ENCODE peak calls at places on chromosome 16, in nine cellular contexts. One of them, this sample, is unnamed.

GRCh38 chr16:2826591-2827480 is 3.3 kb upstream of the ZG16B start:
- DNase-seq in stimulated activated naive CD8-positive, alpha-beta T cell treated with anti-CD3 and anti-CD28 coated beads, Interleukin-15, Interleukin-2, amounts not matched to agents 100 U/mL and 50 U/mL, for 24 hours: no peak
- DNase-seq in upper lobe of right lung: peak; percentile 60
- DNase-seq in NCI-H2081: no peak
- DNase-seq in ascending aorta: no peak
- DNase-seq in lung: no peak
- DNase-seq in midbrain: no peak
- DNase-seq in GM04504: no peak
- DNase-seq in GM13976: no peak
- DNase-seq in this sample: no peak

GRCh38 chr16:50778284-50779163 is 36.6 kb downstream of the CYLD start:
- DNase-seq in GM13976: no peak
- DNase-seq in ascending aorta: no peak
- DNase-seq in GM04504: no peak
- DNase-seq in stimulated activated naive CD8-positive, alpha-beta T cell treated with anti-CD3 and anti-CD28 coated beads, Interleukin-15, Interleukin-2, amounts not matched to agents 100 U/mL and 50 U/mL, for 24 hours: no peak
- DNase-seq in midbrain: peak; percentile 18
- DNase-seq in NCI-H2081: no peak
- DNase-seq in upper lobe of right lung: no peak
- DNase-seq in lung: no peak
- DNase-seq in this sample: no peak

GRCh38 chr16:2803545-2804195 is 5.4 kb downstream of the PRSS41 start:
- DNase-seq in GM04504: no peak
- DNase-seq in midbrain: no peak
- DNase-seq in NCI-H2081: no peak
- DNase-seq in lung: no peak
- DNase-seq in ascending aorta: no peak
- DNase-seq in GM13976: no peak
- DNase-seq in stimulated activated naive CD8-positive, alpha-beta T cell treated with anti-CD3 and anti-CD28 coated beads, Interleukin-15, Interleukin-2, amounts not matched to agents 100 U/mL and 50 U/mL, for 24 hours: no peak
- DNase-seq in upper lobe of right lung: no peak
- DNase-seq in this sample: no peak

GRCh38 chr16:3187798-3188674 is at the start of gene OR1F1:
- DNase-seq in NCI-H2081: peak; percentile 80
- DNase-seq in ascending aorta: no peak
- DNase-seq in upper lobe of right lung: no peak
- DNase-seq in stimulated activated naive CD8-positive, alpha-beta T cell treated with anti-CD3 and anti-CD28 coated beads, Interleukin-15, Interleukin-2, amounts not matched to agents 100 U/mL and 50 U/mL, for 24 hours: peak; percentile 81
- DNase-seq in GM04504: no peak
- DNase-seq in lung: no peak
- DNase-seq in midbrain: no peak
- DNase-seq in GM13976: peak; percentile 70
- DNase-seq in this sample: peak; percentile 60

GRCh38 chr16:21666772-21667171 is 3.0 kb downstream of the OTOA start:
- DNase-seq in stimulated activated naive CD8-positive, alpha-beta T cell treated with anti-CD3 and anti-CD28 coated beads, Interleukin-15, Interleukin-2, amounts not matched to agents 100 U/mL and 50 U/mL, for 24 hours: no peak
- DNase-seq in ascending aorta: no peak
- DNase-seq in upper lobe of right lung: no peak
- DNase-seq in GM04504: no peak
- DNase-seq in NCI-H2081: no peak
- DNase-seq in GM13976: no peak
- DNase-seq in midbrain: no peak
- DNase-seq in lung: no peak
- DNase-seq in this sample: no peak

GRCh38 chr16:85699224-85699558 is 10.4 kb upstream of the GINS2 start:
- DNase-seq in midbrain: no peak
- DNase-seq in stimulated activated naive CD8-positive, alpha-beta T cell treated with anti-CD3 and anti-CD28 coated beads, Interleukin-15, Interleukin-2, amounts not matched to agents 100 U/mL and 50 U/mL, for 24 hours: no peak
- DNase-seq in lung: no peak
- DNase-seq in upper lobe of right lung: no peak
- DNase-seq in GM04504: no peak
- DNase-seq in GM13976: no peak
- DNase-seq in ascending aorta: no peak
- DNase-seq in NCI-H2081: no peak
- DNase-seq in this sample: no peak

GRCh38 chr16:83932304-83932703 is 20.7 kb upstream of the OSGIN1 start:
- DNase-seq in NCI-H2081: no peak
- DNase-seq in midbrain: no peak
- DNase-seq in lung: no peak
- DNase-seq in GM04504: no peak
- DNase-seq in GM13976: no peak
- DNase-seq in ascending aorta: no peak
- DNase-seq in stimulated activated naive CD8-positive, alpha-beta T cell treated with anti-CD3 and anti-CD28 coated beads, Interleukin-15, Interleukin-2, amounts not matched to agents 100 U/mL and 50 U/mL, for 24 hours: no peak
- DNase-seq in upper lobe of right lung: no peak
- DNase-seq in this sample: no peak

GRCh38 chr16:68065716-68066305 is 19.4 kb upstream of the NFATC3 start:
- DNase-seq in lung: peak; percentile 54
- DNase-seq in upper lobe of right lung: no peak
- DNase-seq in ascending aorta: no peak
- DNase-seq in GM04504: no peak
- DNase-seq in stimulated activated naive CD8-positive, alpha-beta T cell treated with anti-CD3 and anti-CD28 coated beads, Interleukin-15, Interleukin-2, amounts not matched to agents 100 U/mL and 50 U/mL, for 24 hours: no peak
- DNase-seq in GM13976: no peak
- DNase-seq in midbrain: no peak
- DNase-seq in NCI-H2081: no peak
- DNase-seq in this sample: no peak

GRCh38 chr16:20903889-20904506 is 3.4 kb downstream of the LYRM1 start:
- DNase-seq in GM04504: no peak
- DNase-seq in NCI-H2081: no peak
- DNase-seq in midbrain: no peak
- DNase-seq in GM13976: no peak
- DNase-seq in ascending aorta: no peak
- DNase-seq in stimulated activated naive CD8-positive, alpha-beta T cell treated with anti-CD3 and anti-CD28 coated beads, Interleukin-15, Interleukin-2, amounts not matched to agents 100 U/mL and 50 U/mL, for 24 hours: no peak
- DNase-seq in lung: no peak
- DNase-seq in upper lobe of right lung: no peak
- DNase-seq in this sample: no peak

GRCh38 chr16:2529061-2529931 is 1.9 kb downstream of the CEMP1 start:
- DNase-seq in upper lobe of right lung: peak; percentile 65
- DNase-seq in stimulated activated naive CD8-positive, alpha-beta T cell treated with anti-CD3 and anti-CD28 coated beads, Interleukin-15, Interleukin-2, amounts not matched to agents 100 U/mL and 50 U/mL, for 24 hours: no peak
- DNase-seq in GM13976: no peak
- DNase-seq in ascending aorta: no peak
- DNase-seq in lung: no peak
- DNase-seq in midbrain: no peak
- DNase-seq in GM04504: no peak
- DNase-seq in NCI-H2081: no peak
- DNase-seq in this sample: no peak

GRCh38 chr16:67244387-67245188 is 2.7 kb downstream of the FHOD1 start:
- DNase-seq in stimulated activated naive CD8-positive, alpha-beta T cell treated with anti-CD3 and anti-CD28 coated beads, Interleukin-15, Interleukin-2, amounts not matched to agents 100 U/mL and 50 U/mL, for 24 hours: peak; percentile 85
- DNase-seq in lung: peak; percentile 82
- DNase-seq in ascending aorta: peak; percentile 66
- DNase-seq in GM04504: peak; percentile 85
- DNase-seq in upper lobe of right lung: peak; percentile 86
- DNase-seq in NCI-H2081: no peak
- DNase-seq in midbrain: peak; percentile 50
- DNase-seq in GM13976: peak; percentile 87
- DNase-seq in this sample: no peak

GRCh38 chr16:67200491-67200890 is 1.6 kb downstream of the ELMO3 start:
- DNase-seq in stimulated activated naive CD8-positive, alpha-beta T cell treated with anti-CD3 and anti-CD28 coated beads, Interleukin-15, Interleukin-2, amounts not matched to agents 100 U/mL and 50 U/mL, for 24 hours: no peak
- DNase-seq in upper lobe of right lung: no peak
- DNase-seq in ascending aorta: no peak
- DNase-seq in NCI-H2081: no peak
- DNase-seq in GM04504: no peak
- DNase-seq in GM13976: no peak
- DNase-seq in midbrain: no peak
- DNase-seq in lung: no peak
- DNase-seq in this sample: no peak

GRCh38 chr16:1364510-1364909 is 12.8 kb downstream of the GNPTG start:
- DNase-seq in midbrain: no peak
- DNase-seq in ascending aorta: no peak
- DNase-seq in stimulated activated naive CD8-positive, alpha-beta T cell treated with anti-CD3 and anti-CD28 coated beads, Interleukin-15, Interleukin-2, amounts not matched to agents 100 U/mL and 50 U/mL, for 24 hours: no peak
- DNase-seq in GM13976: no peak
- DNase-seq in NCI-H2081: no peak
- DNase-seq in GM04504: no peak
- DNase-seq in lung: no peak
- DNase-seq in upper lobe of right lung: no peak
- DNase-seq in this sample: no peak

GRCh38 chr16:57720142-57720575 is 15.4 kb upstream of the KATNB1 start:
- DNase-seq in ascending aorta: no peak
- DNase-seq in GM13976: peak; percentile 73
- DNase-seq in GM04504: no peak
- DNase-seq in NCI-H2081: no peak
- DNase-seq in midbrain: peak; percentile 35
- DNase-seq in stimulated activated naive CD8-positive, alpha-beta T cell treated with anti-CD3 and anti-CD28 coated beads, Interleukin-15, Interleukin-2, amounts not matched to agents 100 U/mL and 50 U/mL, for 24 hours: peak; percentile 64
- DNase-seq in upper lobe of right lung: no peak
- DNase-seq in lung: peak; percentile 53
- DNase-seq in this sample: no peak

GRCh38 chr16:19916064-19916463 is 31.4 kb upstream of the GPRC5B start:
- DNase-seq in GM13976: no peak
- DNase-seq in ascending aorta: no peak
- DNase-seq in lung: no peak
- DNase-seq in midbrain: no peak
- DNase-seq in upper lobe of right lung: no peak
- DNase-seq in stimulated activated naive CD8-positive, alpha-beta T cell treated with anti-CD3 and anti-CD28 coated beads, Interleukin-15, Interleukin-2, amounts not matched to agents 100 U/mL and 50 U/mL, for 24 hours: no peak
- DNase-seq in GM04504: no peak
- DNase-seq in NCI-H2081: no peak
- DNase-seq in this sample: no peak

This sample was measured in NCI-H2171.